ENCODE peak calls at places on chromosomes 3 and 15, in four cellular contexts. W is nephron progenitor cell, U is cardiac muscle cell, N is AG04449. I is an unnamed sample.

GRCh38 chr3:37050242-37050641 is 56.9 kb downstream of the MLH1 start:
- DNase-seq in U (peak), N (no peak), W (no peak), I (no peak)

GRCh38 chr15:46441294-46442062 is 806.6 kb downstream of the SQOR start:
- DNase-seq in U (peak), W (no peak), N (no peak), I (no peak)

GRCh38 chr15:60379466-60380274 is 18.1 kb downstream of the ANXA2 start:
- DNase-seq in W (no peak), N (peak), U (peak), I (peak)

GRCh38 chr3:16477054-16477453 is 36.4 kb downstream of the RFTN1 start:
- DNase-seq in N (no peak), U (no peak), W (no peak), I (no peak)

GRCh38 chr3:154972951-154973350 is 107.2 kb upstream of the MME start:
- DNase-seq in W (no peak), N (peak), U (no peak), I (no peak)

GRCh38 chr3:109071349-109072142 is 46.4 kb downstream of the MORC1 start:
- DNase-seq in W (no peak), N (no peak), U (peak), I (no peak)

GRCh38 chr3:16538505-16538904 is 25.0 kb upstream of the RFTN1 start:
- DNase-seq in N (no peak), U (no peak), W (no peak), I (no peak)

GRCh38 chr3:139319428-139320402 is 24.1 kb upstream of the MRPS22 start:
- DNase-seq in N (no peak), W (peak), U (peak), I (no peak)

GRCh38 chr3:58013973-58014649 is 5.9 kb downstream of the FLNB start:
- DNase-seq in N (peak), U (no peak), W (peak), I (peak)

GRCh38 chr15:88894819-88895767 is at the start of gene HAPLN3:
- DNase-seq in N (no peak), U (peak), W (peak), I (no peak)

GRCh38 chr3:128369881-128370642 is 96.6 kb downstream of the DNAJB8 start:
- DNase-seq in W (no peak), N (no peak), U (peak), I (no peak)
- TF ChIP-seq CTCF in W (no peak), N (no peak), U (no peak), I (no peak)

DNA sequence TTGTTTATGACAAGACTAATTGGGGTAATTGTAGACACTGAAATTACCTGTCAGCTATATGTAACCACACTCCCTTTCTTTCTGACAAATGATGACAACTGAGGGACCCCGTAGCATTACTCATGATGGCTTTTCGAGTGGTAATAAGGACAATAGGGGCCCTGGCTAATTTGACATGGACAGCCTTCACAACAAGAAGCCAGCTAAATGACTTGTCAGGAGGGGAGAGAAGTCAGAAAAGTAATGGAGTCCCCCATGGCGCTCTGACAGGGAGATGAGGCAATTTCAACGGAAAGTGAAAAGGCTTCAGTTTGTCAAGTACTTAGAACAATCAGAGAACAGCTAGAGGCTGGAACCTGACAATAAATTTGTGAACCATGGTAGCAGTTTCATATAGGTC is 177.3 kb downstream of the CDIN1 start:
- DNase-seq in U (no peak), W (no peak), N (no peak), I (no peak)
- TF ChIP-seq CTCF in U (no peak), W (no peak), N (no peak), I (no peak)

DNA sequence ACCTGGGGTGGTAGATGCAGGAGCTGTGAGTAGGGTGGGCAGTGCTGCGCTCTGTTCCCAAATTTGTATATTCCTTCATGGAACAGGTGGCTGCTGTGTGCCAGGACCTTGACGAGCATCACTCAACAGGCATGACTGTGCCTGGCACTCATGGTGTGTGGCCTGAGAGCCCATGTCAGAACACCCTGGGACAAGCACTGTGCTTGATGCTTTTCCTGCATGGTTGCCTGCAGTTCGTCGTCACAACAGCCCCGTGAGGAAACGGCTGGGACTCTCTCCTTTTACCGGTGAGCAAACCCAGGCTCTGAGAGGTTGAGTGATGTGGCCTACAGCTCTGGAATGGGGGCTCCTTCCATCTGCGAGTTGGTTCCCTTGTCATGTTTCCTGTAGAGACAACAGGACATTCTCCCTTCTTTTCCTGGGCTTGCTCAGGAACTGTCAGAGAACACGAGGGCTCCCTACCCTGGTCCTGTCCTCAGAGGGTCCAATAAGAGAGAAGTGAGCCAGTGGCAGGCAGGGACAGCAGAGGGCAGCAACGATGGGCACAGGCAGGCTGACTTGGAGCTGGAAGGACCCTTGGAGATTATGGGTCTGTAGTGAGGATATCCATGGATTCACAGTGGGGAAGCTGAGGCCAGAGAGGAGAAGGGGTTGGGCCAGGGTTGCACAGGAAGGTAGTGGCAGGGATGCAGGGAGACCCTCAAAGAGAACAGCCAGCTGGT is 37.4 kb downstream of the PRKCD start:
- DNase-seq in N (no peak), U (peak), W (no peak), I (no peak)
- TF ChIP-seq CTCF in N (peak), U (peak), W (no peak), I (no peak)

GRCh38 chr3:27729325-27729724 is 7.2 kb upstream of the EOMES start:
- DNase-seq in U (no peak), N (no peak), W (no peak), I (no peak)

GRCh38 chr3:27726240-27726639 is 4.1 kb upstream of the EOMES start:
- DNase-seq in N (no peak), U (no peak), W (no peak), I (no peak)

GRCh38 chr3:27730774-27731659 is 8.9 kb upstream of the EOMES start:
- DNase-seq in U (no peak), N (no peak), W (no peak), I (no peak)

GRCh38 chr3:27729748-27730611 is 7.9 kb upstream of the EOMES start:
- DNase-seq in U (peak), W (no peak), N (no peak), I (no peak)

DNA sequence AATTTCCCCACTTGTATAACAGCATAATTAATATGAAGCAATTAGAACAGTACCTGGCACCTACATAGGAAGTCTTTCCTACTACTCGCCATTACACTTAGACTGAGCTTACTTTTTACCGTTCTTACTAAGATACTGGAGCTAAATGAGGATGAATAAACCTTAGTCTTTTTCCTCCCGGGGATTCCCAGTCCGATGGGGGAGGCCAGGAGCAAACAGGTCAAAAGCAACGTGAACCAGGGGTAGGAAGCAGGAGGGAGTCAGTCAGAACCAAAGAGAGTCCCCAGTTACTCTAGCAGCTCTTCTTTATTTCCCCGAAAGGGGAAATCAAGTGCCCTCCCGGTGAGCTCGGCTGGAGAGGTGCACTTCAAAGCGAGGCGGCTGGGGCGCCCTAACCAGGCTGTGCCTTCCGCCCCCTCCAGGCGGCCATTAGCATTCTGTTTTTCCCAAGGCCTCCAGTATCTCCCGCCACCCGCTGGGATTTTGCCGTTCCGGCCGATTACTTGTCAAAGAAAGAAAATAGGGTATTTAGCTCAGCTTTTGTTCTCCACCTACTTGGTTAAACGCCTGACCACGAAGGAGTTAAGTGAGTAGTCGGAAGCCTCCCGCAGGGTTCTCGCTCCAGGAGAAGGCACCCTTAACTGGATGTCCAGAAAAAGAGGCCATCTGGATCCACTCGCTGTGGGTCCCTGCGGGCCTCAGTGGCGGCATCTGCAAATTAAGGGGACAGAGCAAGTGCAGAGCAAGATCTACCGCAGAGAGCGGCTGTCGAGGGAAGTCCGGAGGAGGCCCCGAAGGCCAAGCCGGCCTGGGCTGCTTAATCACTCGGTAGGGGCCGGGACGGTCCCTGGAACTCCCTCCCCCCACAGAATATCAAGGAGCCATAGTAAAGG is 6.3 kb upstream of the EOMES start:
- DNase-seq in N (no peak), W (peak), U (peak), I (no peak)
- TF ChIP-seq CTCF in N (peak), W (peak), U (no peak), I (no peak)

DNA sequence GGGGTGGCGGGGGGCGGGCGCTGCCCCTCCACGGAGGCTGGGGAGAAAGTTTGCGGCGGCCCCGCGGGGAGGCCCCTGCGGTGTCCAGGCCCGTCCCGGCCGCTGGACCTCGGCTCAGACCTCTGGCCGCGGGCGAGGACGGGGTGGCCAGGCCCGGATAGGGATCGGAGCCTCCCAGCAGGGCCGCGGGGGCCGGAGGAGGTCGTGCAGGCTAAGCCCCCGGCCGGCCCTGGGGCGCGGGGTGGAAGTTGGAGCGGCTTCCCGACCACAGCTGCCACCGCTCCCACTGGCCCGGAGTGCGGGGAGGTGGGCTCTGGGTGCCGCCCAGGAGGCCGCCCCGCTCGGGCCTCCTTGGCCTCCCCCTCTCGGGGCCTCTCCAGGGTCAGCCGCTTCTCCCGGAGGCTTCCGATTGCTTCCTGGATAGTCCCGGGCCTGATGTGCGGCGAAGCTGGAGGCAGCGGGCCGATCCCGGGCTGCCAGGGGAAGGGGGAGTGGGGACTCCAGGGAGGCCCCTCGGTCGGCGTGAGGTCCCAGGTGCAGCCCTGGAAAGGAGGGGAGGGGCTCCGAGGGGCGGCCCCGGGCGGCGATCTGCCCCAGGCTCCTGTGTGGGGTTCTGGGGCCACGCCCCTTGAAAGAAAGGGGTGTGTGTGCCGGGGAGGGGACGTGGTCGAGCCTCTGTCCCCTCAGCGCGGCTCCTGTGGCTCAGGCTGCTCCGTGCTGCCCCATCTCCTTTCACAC is 907 bp downstream of the PLXNA1 start:
- DNase-seq in U (peak), W (peak), N (no peak), I (no peak)
- TF ChIP-seq CTCF in U (no peak), W (no peak), N (no peak), I (no peak)

DNA sequence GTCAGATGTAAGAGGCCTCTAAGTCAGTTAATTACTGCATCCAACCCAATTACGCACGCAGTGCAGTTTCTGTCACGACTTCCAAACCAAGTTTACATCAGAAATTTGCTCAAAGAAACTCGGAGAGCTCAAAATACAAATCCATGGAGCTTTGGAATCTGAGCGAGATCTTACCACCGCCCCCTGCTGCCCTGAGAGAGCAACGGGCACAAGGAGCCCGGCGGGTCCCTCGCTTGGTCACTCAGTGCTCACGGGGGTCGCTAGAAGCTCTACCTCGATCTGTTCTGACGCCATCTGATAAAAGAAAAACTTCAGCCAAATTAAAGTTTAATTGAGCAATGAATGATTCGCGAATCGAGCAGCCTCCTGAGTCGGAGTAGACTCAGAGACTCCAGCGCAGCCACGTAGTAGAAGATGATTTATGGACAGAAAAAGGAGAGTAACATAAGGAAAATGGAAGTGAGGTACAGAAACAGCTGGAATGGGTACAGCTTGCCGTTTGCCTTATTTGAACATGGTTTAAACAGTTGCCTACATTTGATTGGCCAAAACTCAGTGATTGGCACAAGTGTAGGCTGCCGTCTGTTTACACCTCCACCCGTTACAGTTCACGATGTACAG is 232.7 kb upstream of the ATP10A start:
- DNase-seq in N (no peak), W (peak), U (no peak), I (no peak)
- TF ChIP-seq CTCF in N (peak), W (peak), U (no peak), I (peak)

GRCh38 chr15:64690008-64690407 is 85.4 kb downstream of the RBPMS2 start:
- DNase-seq in U (no peak), W (no peak), N (no peak), I (no peak)

GRCh38 chr15:64692166-64692565 is 83.2 kb downstream of the RBPMS2 start:
- DNase-seq in N (no peak), U (no peak), W (no peak), I (no peak)

GRCh38 chr15:64688770-64689169 is 86.6 kb downstream of the RBPMS2 start:
- DNase-seq in U (no peak), W (no peak), N (no peak), I (no peak)

GRCh38 chr15:64693134-64693533 is 82.3 kb downstream of the RBPMS2 start:
- DNase-seq in W (no peak), U (no peak), N (peak), I (peak)

GRCh38 chr15:64690578-64691296 is 84.7 kb downstream of the RBPMS2 start:
- DNase-seq in U (no peak), W (no peak), N (no peak), I (no peak)
- TF ChIP-seq CTCF in U (no peak), W (no peak), N (no peak), I (no peak)

DNA sequence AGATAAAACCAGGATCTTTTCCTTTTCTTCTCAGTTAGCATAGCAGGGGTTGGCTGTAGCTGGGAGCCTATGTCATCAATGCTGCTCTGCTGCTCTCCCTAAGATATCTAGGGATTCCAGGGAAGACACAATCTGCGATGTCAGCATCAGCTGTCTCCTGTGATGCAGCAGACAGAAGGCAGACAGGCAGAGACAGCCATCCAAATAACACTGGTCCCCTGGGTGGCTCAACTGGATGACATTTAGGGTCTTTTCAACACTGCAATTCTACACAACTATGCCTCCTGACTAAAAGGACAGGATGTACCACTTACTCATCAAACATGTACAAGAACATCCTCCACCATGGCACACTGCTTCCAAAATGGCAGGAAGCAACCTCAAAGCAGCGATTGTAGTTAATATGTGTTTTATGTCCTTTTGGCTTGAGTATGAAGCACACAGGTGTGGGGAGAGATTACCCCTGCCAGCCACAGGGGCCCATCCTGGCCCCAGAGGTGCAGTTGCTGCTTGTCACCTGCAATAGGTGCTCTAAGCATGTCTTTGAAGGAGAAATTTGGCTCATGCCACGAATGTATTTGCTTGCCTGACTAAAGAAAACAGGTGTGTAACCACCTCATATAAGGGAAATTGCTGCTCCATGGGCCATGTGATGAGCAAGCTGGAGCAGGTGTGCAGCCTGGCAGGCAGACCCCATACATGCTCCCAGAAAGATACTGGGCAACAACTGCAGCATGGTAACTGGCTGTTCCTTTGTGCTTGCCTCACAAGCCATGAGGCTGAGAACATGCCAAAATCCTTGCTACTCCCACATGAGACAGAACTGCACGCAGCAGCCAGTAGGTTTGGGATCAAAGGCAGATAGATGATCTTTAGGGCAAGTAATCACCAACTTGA is 357.8 kb downstream of the VPS13C start:
- DNase-seq in N (no peak), W (no peak), U (no peak), I (no peak)
- TF ChIP-seq CTCF in N (no peak), W (no peak), U (no peak), I (no peak)

I was measured in AG09319.